ENCODE peak calls at places on chromosome 21, in five cellular contexts. Z, J, U, H and L are unnamed samples. For H3K36me3, the result is how much of the 10 kb centered on the place peaks cover.

GRCh38 chr21:42539931-42540343 is 26.3 kb downstream of the SLC37A1 start:
- DNase-seq in Z (no peak), J (peak), U (no peak), H (no peak), L (no peak)

GRCh38 chr21:46118305-46118870 is 20.5 kb downstream of the COL6A2 start:
- DNase-seq in Z (peak), J (no peak), U (no peak), H (no peak), L (peak)

GRCh38 chr21:40964691-40965090 is 117.7 kb upstream of the DSCAM start:
- DNase-seq in Z (no peak), J (no peak), U (no peak), H (no peak), L (no peak)

GRCh38 chr21:46049890-46050650 is 47.8 kb upstream of the COL6A2 start:
- DNase-seq in Z (peak), J (peak), U (no peak), H (no peak), L (no peak)

GRCh38 chr21:17514124-17514481 is 1.3 kb downstream of the CXADR start:
- DNase-seq in Z (no peak), J (no peak), U (no peak), H (peak), L (no peak)

GRCh38 chr21:41133896-41134522 is 34.0 kb upstream of the BACE2 start:
- DNase-seq in Z (no peak), J (no peak), U (no peak), H (peak), L (no peak)

GRCh38 chr21:27077501-27077900 is 110.6 kb upstream of the ADAMTS5 start:
- DNase-seq in Z (no peak), J (no peak), U (no peak), H (no peak), L (no peak)

GRCh38 chr21:42041246-42041645 is 29.9 kb upstream of the UMODL1 start:
- DNase-seq in Z (no peak), J (no peak), U (no peak), H (no peak), L (no peak)

GRCh38 chr21:46055863-46056281 is 42.0 kb upstream of the COL6A2 start:
- DNase-seq in Z (peak), J (no peak), U (no peak), H (no peak), L (peak)

GRCh38 chr21:41164981-41165650 is 2.8 kb upstream of the BACE2 start:
- DNase-seq in Z (peak), J (no peak), U (no peak), H (peak), L (peak)

GRCh38 chr21:30829659-30830058 is at the start of gene KRTAP7-1:
- DNase-seq in Z (no peak), J (no peak), U (no peak), H (no peak), L (no peak)

GRCh38 chr21:15195768-15196167 is 131.0 kb upstream of the NRIP1 start:
- DNase-seq in Z (no peak), J (no peak), U (no peak), H (no peak), L (no peak)

GRCh38 chr21:16193758-16194606 is 464.2 kb downstream of the USP25 start:
- DNase-seq in Z (peak), J (peak), U (no peak), H (peak), L (peak)

GRCh38 chr21:15274701-15275255 is 210.0 kb upstream of the NRIP1 start:
- DNase-seq in Z (no peak), J (no peak), U (no peak), H (no peak), L (no peak)

GRCh38 chr21:42568377-42568776 is 54.7 kb downstream of the SLC37A1 start:
- DNase-seq in Z (no peak), J (peak), U (peak), H (no peak), L (no peak)

GRCh38 chr21:41802684-41803083 is 35.8 kb upstream of the RIPK4 start:
- DNase-seq in Z (peak), J (peak), U (no peak), H (peak), L (no peak)

GRCh38 chr21:45736705-45737484 is 93.4 kb downstream of the PCBP3 start:
- DNase-seq in Z (no peak), J (no peak), U (no peak), H (no peak), L (no peak)

GRCh38 chr21:34846601-34847112 is 177.9 kb downstream of the CLIC6 start:
- DNase-seq in Z (no peak), J (no peak), U (no peak), H (peak), L (peak)

GRCh38 chr21:19844334-19844733 is 1153.9 kb upstream of the NCAM2 start:
- DNase-seq in Z (no peak), J (no peak), U (no peak), H (no peak), L (no peak)
- H3K36me3 ChIP-seq in Z (under half), J (under half), U (under half), H (under half), L (under half)

GRCh38 chr21:32212116-32212515 is 66.7 kb downstream of the MIS18A start:
- DNase-seq in Z (no peak), J (no peak), U (no peak), H (no peak), L (no peak)
- H3K36me3 ChIP-seq in Z (under half), J (under half), U (under half), H (under half), L (under half)

DNA sequence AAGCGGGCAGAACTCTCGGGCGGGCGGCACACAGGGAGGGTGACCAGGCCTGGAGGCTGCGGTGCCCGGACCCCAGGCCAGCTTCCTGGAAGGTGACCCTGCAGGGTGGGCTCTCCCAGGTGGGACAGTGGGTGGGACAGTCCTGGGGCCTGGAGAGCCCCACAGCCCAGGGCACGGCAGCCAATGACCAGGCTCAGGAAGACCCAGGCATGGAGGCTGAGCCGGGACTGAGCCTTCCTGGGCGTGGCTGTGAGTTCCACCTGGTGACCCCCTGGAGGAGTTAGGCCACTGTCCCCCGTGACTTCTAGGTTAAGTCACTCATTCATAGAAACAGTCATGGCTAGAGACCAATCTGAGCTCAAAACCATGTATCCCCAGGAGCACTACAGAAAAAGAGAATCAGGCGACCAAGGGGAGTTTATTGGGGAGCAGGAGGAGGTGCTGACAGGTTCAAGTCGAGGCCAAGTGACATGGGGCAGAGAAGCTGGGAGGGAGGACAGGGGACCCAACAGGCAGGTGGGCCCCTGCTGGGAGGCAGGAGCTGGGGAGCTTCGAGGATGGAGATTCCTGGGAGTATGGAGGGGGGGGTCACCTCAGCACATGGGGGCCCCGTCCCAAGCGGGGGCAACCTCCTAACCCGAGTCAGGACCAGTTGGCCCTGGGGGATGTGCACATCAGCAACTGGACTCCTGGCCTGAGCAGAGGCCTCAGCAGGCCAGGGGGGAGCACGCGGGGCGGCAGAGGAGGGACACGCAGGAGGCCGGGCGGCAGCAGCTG is 1.2 kb downstream of the KRTAP10-5 start:
- DNase-seq in Z (no peak), J (peak), U (no peak), H (no peak), L (no peak)
- H3K36me3 ChIP-seq in Z (under half), J (under half), U (under half), H (under half), L (under half)

GRCh38 chr21:38813554-38813953 is 7.8 kb downstream of the ETS2 start:
- DNase-seq in Z (no peak), J (no peak), U (no peak), H (no peak), L (no peak)

GRCh38 chr21:38815060-38815405 is 9.3 kb downstream of the ETS2 start:
- DNase-seq in Z (no peak), J (no peak), U (no peak), H (peak), L (no peak)

GRCh38 chr21:38814126-38815059 is 8.7 kb downstream of the ETS2 start:
- DNase-seq in Z (no peak), J (no peak), U (no peak), H (no peak), L (no peak)

GRCh38 chr21:38811257-38811656 is 5.5 kb downstream of the ETS2 start:
- DNase-seq in Z (no peak), J (no peak), U (no peak), H (peak), L (peak)

GRCh38 chr21:38813143-38813542 is 7.4 kb downstream of the ETS2 start:
- DNase-seq in Z (no peak), J (no peak), U (no peak), H (no peak), L (no peak)
- H3K36me3 ChIP-seq in Z (under half), J (under half), U (under half), H (under half), L (half or more)

GRCh38 chr21:36044056-36044455 is 16.3 kb downstream of the SETD4 start:
- DNase-seq in Z (no peak), J (peak), U (no peak), H (peak), L (no peak)

GRCh38 chr21:36047139-36047538 is 13.2 kb downstream of the SETD4 start:
- DNase-seq in Z (no peak), J (no peak), U (no peak), H (no peak), L (no peak)

GRCh38 chr21:36045993-36046392 is 14.3 kb downstream of the SETD4 start:
- DNase-seq in Z (no peak), J (peak), U (no peak), H (no peak), L (no peak)

GRCh38 chr21:36052860-36053766 is 7.2 kb downstream of the SETD4 start:
- DNase-seq in Z (no peak), J (peak), U (no peak), H (no peak), L (no peak)

DNA sequence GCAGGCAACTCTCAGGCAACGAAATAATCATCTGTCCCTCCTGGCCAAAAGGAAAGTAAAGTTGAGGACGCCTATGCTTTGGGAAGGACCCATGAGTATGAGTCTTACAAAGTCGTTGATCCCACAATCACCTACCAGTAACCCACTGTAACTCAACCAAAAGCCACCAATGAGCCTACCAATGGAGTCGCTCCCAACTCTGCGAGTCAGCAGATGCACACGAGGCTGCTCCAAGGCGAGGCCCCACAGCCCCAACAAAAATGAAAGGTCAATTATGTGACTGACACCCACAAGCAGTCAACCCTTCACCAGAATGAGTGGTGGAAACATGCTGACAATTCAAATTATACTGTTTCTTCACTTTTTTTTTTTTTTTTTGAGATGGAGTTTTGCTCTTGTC is 12.0 kb downstream of the SETD4 start:
- DNase-seq in Z (no peak), J (peak), U (no peak), H (no peak), L (no peak)
- H3K36me3 ChIP-seq in Z (under half), J (under half), U (under half), H (under half), L (half or more)

DNA sequence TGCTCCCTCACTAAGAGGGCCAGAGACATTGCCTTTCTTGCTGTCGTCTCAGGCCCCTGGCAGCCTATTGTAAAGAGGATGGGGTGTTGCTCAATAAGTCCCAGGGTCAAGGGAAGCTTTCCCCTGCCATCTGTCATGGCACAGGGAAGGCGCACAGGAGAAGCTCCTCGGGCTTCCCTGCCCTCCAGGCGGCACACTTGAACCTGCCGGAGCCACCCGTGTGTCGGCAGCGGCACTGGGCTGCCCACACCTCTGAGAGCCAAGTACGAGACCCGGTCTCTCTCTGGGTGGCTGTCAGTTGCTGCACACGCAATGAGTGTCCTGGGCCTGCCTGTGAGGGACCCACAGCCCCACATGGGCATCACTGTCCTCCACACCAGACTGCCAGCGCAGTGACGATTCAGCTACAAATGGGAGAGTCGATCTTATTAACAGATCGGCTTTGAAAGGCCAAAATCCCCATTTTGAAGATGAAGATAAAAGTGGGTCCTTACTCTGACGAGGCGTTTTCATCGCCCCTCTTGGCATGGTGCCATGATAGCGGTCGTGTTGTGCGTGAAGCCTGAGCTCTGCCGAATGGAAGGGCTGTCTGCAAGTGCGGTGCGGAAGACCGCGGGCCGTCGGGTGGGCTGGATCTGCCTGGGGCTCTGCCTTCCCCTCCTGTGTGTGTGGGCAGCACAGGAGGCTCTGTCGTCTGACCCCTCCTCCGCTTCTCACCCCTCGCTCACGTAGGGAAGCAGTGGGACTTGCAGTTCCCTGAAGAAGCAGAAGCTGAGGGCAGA is 29.2 kb upstream of the PDXK start:
- DNase-seq in Z (no peak), J (no peak), U (no peak), H (no peak), L (no peak)
- H3K36me3 ChIP-seq in Z (under half), J (under half), U (under half), H (under half), L (half or more)

GRCh38 chr21:36060159-36060921 is at the start of gene SETD4:
- DNase-seq in Z (peak), J (peak), U (peak), H (peak), L (peak)

GRCh38 chr21:36061445-36061844 is 1.1 kb upstream of the SETD4 start:
- DNase-seq in Z (no peak), J (no peak), U (no peak), H (no peak), L (no peak)

GRCh38 chr21:36059823-36060158 is 535 bp downstream of the SETD4 start:
- DNase-seq in Z (no peak), J (peak), U (peak), H (no peak), L (peak)

GRCh38 chr21:36055551-36055950 is 4.8 kb downstream of the SETD4 start:
- DNase-seq in Z (no peak), J (peak), U (no peak), H (no peak), L (no peak)
- H3K36me3 ChIP-seq in Z (under half), J (under half), U (under half), H (under half), L (half or more)

GRCh38 chr21:33647560-33647959 is 5.3 kb downstream of the ITSN1 start:
- DNase-seq in Z (no peak), J (no peak), U (no peak), H (no peak), L (no peak)

GRCh38 chr21:33651965-33652680 is 9.8 kb downstream of the ITSN1 start:
- DNase-seq in Z (no peak), J (no peak), U (no peak), H (no peak), L (no peak)

GRCh38 chr21:33650929-33651505 is 8.7 kb downstream of the ITSN1 start:
- DNase-seq in Z (no peak), J (no peak), U (no peak), H (no peak), L (no peak)

GRCh38 chr21:33648555-33648954 is 6.3 kb downstream of the ITSN1 start:
- DNase-seq in Z (no peak), J (no peak), U (no peak), H (no peak), L (no peak)

DNA sequence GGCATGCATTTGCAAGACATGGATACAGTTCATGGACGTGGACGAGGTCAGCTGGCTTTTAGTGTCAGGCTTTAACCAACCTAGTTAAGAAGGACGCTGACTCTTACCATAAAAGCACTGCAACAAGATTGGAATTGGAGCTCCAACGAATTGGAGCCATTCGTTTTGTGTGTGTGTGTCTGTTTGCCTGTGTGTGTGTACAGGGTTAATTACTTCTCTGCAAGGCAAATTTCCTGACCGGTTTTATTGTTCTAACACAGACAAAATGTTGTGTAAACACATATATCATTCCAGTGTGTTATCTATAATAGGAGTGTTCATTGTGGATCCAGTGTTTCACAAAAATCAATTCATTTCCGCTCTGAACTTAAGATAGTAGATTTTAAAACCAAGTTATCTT is 7.9 kb downstream of the ITSN1 start:
- DNase-seq in Z (no peak), J (no peak), U (no peak), H (no peak), L (no peak)
- H3K36me3 ChIP-seq in Z (under half), J (under half), U (under half), H (under half), L (under half)